ENCODE peak calls at places on chromosomes 4 and X, in four cellular contexts. G is pancreas, I is PC-3, B is psoas muscle. K is an unnamed sample.
A peak's percentile ranks its signal among the peaks of the same experiment; 100 is the strongest.

GRCh38 chrX:65196758-65197371 is 220.6 kb upstream of the ZC4H2 start:
- DNase-seq in G (peak; percentile 19), I (peak; percentile 44), B (no peak), K (no peak)

GRCh38 chr4:173057906-173058305 is 110.7 kb upstream of the GALNT7 start:
- DNase-seq in B (no peak), I (peak; percentile 20), G (no peak), K (no peak)

GRCh38 chrX:9144643-9145290 is 110.8 kb upstream of the FAM9B start:
- DNase-seq in G (no peak), I (no peak), B (no peak), K (no peak)

GRCh38 chr4:168695288-168695687 is 198.4 kb downstream of the PALLD start:
- DNase-seq in B (no peak), G (no peak), I (no peak), K (no peak)

GRCh38 chr4:5785806-5786680 is 75.0 kb downstream of the EVC start:
- DNase-seq in G (peak; percentile 19), B (no peak), I (peak; percentile 86), K (no peak)

GRCh38 chrX:45036161-45036560 is 163.2 kb downstream of the KDM6A start:
- DNase-seq in B (no peak), I (no peak), G (no peak), K (no peak)

GRCh38 chrX:151384807-151385206 is 12.2 kb upstream of the VMA21 start:
- DNase-seq in G (no peak), I (no peak), B (no peak), K (no peak)

GRCh38 chr4:179625391-179625790 is 2183.2 kb upstream of the AGA start:
- DNase-seq in B (no peak), I (peak; percentile 2), G (no peak), K (no peak)

GRCh38 chrX:150362599-150363481 is at the start of gene MAMLD1:
- DNase-seq in G (peak; percentile 68), B (peak; percentile 85), I (peak; percentile 84), K (no peak)

GRCh38 chr4:121154103-121154515 is 10.0 kb downstream of the TNIP3 start:
- DNase-seq in G (no peak), B (no peak), I (no peak), K (no peak)

GRCh38 chrX:131704136-131704695 is 160.3 kb downstream of the OR13H1 start:
- DNase-seq in I (peak; percentile 37), B (peak; percentile 93), G (no peak), K (no peak)

GRCh38 chr4:76199664-76200211 is 13.9 kb downstream of the SCARB2 start:
- DNase-seq in B (no peak), I (no peak), G (peak; percentile 58), K (no peak)

GRCh38 chr4:174454815-174455473 is 67.3 kb downstream of the HPGD start:
- DNase-seq in I (no peak), B (peak; percentile 47), G (no peak), K (no peak)

GRCh38 chr4:118954246-118954645 is 65.6 kb downstream of the SYNPO2 start:
- DNase-seq in G (no peak), I (peak; percentile 47), B (no peak), K (no peak)

GRCh38 chr4:153114771-153115321 is 89.4 kb upstream of the TRIM2 start:
- DNase-seq in I (peak; percentile 83), B (no peak), G (no peak), K (no peak)

GRCh38 chr4:153116101-153116680 is 88.1 kb upstream of the TRIM2 start:
- DNase-seq in G (no peak), B (no peak), I (no peak), K (no peak)

GRCh38 chr4:153117554-153117953 is 86.7 kb upstream of the TRIM2 start:
- DNase-seq in G (no peak), B (no peak), I (no peak), K (no peak)

GRCh38 chr4:153115322-153116100 is 88.7 kb upstream of the TRIM2 start:
- DNase-seq in B (no peak), I (peak; percentile 91), G (no peak), K (peak; percentile 78)

DNA sequence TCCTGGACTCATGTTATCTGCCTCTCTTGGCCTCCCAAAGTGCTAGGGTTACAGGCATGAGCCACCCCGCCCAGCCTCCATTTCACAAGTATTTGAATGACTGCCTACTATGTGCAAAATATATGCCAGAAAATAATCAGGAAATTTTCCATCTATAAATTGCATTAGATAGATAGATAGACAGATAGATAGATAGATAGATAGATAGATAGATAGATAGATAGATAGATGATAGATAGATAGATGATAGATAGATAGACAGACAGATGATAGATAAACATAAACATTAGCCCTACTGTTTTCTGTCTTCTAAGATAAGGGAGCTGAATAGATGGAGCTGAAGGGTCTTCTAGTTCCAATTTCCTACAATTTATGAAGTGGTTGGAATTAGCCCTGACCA is 87.4 kb upstream of the TRIM2 start:
- DNase-seq in G (no peak), I (no peak), B (no peak), K (no peak)
- H3K4me3 ChIP-seq in G (no peak overlapping the region), I (no peak overlapping the region), B (no peak overlapping the region), K (no peak overlapping the region)

DNA sequence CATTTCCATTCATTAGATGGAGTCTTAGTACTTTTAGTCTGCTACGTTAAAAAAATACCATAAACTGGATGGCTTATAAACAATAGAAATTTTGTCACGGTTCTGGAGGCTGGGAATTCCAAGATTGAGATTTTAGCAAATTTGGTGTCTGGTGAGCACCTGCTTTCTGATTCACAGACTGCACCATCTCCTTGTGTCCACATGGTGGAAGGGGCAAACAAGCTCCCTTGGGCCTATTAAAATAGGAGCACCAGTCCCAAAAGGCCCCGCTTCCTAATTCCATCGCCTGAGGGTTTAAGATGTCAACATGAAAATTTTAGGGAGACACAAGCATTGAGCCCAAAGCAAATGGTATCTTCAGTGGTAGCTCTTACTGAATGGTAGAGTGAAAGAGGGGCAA is 120.5 kb upstream of the MAP9 start:
- DNase-seq in G (no peak), I (no peak), B (no peak), K (no peak)
- TF ChIP-seq CTCF in G (no peak), I (no peak), B (no peak), K (no peak)

GRCh38 chr4:72701987-72702819 is 133.2 kb upstream of the ADAMTS3 start:
- DNase-seq in B (no peak), G (peak; percentile 9), I (peak; percentile 80), K (peak; percentile 24)
- H3K4me3 ChIP-seq in B (peak overlapping the region; percentile 58), G (peak overlapping the region; percentile 9), I (peak overlapping the region; percentile 72), K (peak overlapping the region; percentile 19)

GRCh38 chr4:148283665-148284064 is 158.5 kb downstream of the NR3C2 start:
- DNase-seq in I (no peak), B (no peak), G (no peak), K (no peak)
- TF ChIP-seq CTCF in I (no peak), B (no peak), G (no peak), K (no peak)

DNA sequence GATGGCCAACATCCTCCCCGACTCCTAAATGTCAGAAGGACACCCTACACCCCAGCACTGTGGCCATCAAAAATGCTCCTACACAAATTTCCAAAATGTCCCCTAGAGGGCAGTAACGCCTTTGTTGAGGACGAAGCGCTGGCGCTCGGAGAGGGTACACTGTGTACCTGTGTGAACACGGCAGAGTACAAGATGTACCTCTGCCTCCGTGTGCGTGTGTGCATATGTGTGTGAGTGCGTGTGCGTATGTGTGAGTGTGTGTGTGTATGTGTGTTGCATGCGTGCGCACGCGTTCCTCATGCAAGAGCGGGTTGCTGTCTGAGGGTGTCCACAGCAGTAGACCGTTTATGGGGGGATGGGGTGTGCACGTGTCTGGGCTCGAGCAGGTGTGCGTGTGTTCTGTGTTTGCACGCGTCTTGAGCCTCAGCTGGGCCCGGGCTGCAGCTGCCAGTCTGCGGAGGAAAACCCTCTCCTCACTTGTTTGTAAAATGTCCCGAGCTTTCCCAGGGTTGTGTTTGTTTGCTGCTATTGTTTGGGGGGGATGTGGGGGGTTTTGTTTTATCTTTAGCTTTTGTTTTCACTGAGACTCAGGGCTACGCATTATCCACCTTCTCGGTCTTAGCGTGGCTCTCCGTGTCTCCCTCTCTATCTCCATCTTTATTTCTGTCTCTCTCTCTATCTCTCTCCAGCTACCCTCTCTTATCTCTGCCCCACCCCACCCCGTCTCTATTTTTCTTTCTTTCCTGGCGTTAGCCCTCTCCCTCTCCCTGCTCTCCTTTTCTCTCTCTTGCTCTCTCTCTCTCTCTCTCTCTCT is 10.4 kb upstream of the TSPYL2 start:
- DNase-seq in G (peak; percentile 60), I (peak; percentile 89), B (peak; percentile 87), K (peak; percentile 16)
- H3K4me3 ChIP-seq in G (no peak overlapping the region), I (peak overlapping the region; percentile 80), B (peak overlapping the region; percentile 38), K (peak overlapping the region; percentile 37)

GRCh38 chr4:105520819-105521790 is 31.3 kb upstream of the ARHGEF38 start:
- DNase-seq in B (no peak), G (peak; percentile 23), I (peak; percentile 61), K (peak; percentile 15)
- TF ChIP-seq CTCF in B (peak; percentile 65), G (peak; percentile 18), I (peak; percentile 78), K (peak; percentile 60)

GRCh38 chr4:71074452-71075299 is 81.2 kb downstream of the DCK start:
- DNase-seq in I (peak; percentile 32), G (peak; percentile 35), B (no peak), K (no peak)
- H3K4me3 ChIP-seq in I (peak overlapping the region; percentile 45), G (peak overlapping the region; percentile 19), B (peak overlapping the region; percentile 54), K (no peak overlapping the region)

GRCh38 chr4:144353240-144353639 is 212.7 kb upstream of the GYPA start:
- DNase-seq in I (no peak), B (no peak), G (no peak), K (no peak)
- TF ChIP-seq CTCF in I (no peak), B (no peak), G (no peak), K (no peak)

GRCh38 chrX:154436290-154436596 is 711 bp upstream of the GDI1 start:
- DNase-seq in B (no peak), G (no peak), I (no peak), K (no peak)
- H3K4me3 ChIP-seq in B (peak overlapping the region; percentile 52), G (no peak overlapping the region), I (peak overlapping the region; percentile 51), K (peak overlapping the region; percentile 19)

DNA sequence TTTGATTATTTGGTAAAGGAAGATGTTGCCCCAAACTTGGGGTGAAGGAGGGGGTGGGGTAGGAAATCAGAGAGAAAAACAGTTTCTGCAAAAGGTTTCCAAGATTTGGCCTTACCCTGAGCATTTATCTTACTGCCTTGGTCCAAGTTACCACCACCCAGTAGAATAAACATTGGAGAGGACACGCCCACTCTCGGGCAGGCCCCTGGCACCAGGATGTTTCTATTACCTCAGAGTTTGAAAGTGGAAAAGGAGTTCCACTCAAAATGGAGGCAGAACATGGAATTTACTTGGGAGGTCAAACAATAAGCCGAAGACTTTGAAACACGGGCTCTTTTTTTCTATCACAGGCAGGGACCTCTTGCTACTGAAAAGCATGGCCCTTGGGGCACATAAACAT is 113.7 kb downstream of the CHRNA9 start:
- DNase-seq in I (peak; percentile 15), B (no peak), G (peak; percentile 73), K (no peak)
- TF ChIP-seq CTCF in I (no peak), B (no peak), G (no peak), K (no peak)

K was measured in HFF-Myc.